ENCODE peak calls at places on chromosomes 6 and 20, in four cellular contexts. I is A673, X is GM13976, C is astrocyte of the spinal cord. W is an unnamed sample.

GRCh38 chr6:75376347-75377024 is 91.9 kb upstream of the TMEM30A start:
- DNase-seq in I (no peak), X (no peak), C (peak), W (peak)

GRCh38 chr6:126748141-126748540 is 370.3 kb upstream of the RSPO3 start:
- DNase-seq in X (no peak), I (no peak), C (no peak), W (no peak)

GRCh38 chr20:36745234-36745926 is 510 bp downstream of the NDRG3 start:
- DNase-seq in I (peak), C (peak), X (no peak), W (peak)

GRCh38 chr6:134550604-134551003 is 232.7 kb upstream of the SGK1 start:
- DNase-seq in C (peak), I (no peak), X (no peak), W (no peak)

GRCh38 chr6:7052441-7052936 is 55.3 kb upstream of the RREB1 start:
- DNase-seq in C (peak), I (peak), X (peak), W (peak)

GRCh38 chr6:90315354-90315960 is 18.8 kb upstream of the BACH2 start:
- DNase-seq in X (no peak), I (no peak), C (no peak), W (no peak)

GRCh38 chr20:24968278-24968677 is 19.2 kb downstream of the CST7 start:
- DNase-seq in X (no peak), C (no peak), I (no peak), W (no peak)

GRCh38 chr6:154414021-154414813 is 57.6 kb upstream of the IPCEF1 start:
- DNase-seq in C (peak), X (no peak), I (no peak), W (peak)

GRCh38 chr6:10695086-10695657 is 400 bp downstream of the PAK1IP1 start:
- DNase-seq in C (no peak), X (no peak), I (no peak), W (no peak)

GRCh38 chr6:167662104-167662880 is 164.4 kb upstream of the AFDN start:
- DNase-seq in I (no peak), C (no peak), X (no peak), W (no peak)

GRCh38 chr6:108621117-108621516 is 60.4 kb downstream of the FOXO3 start:
- DNase-seq in I (peak), C (peak), X (no peak), W (peak)

GRCh38 chr6:167839343-167839742 is 12.6 kb downstream of the AFDN start:
- DNase-seq in C (no peak), I (peak), X (no peak), W (no peak)

GRCh38 chr6:5087389-5087788 is 2.2 kb downstream of the PPP1R3G start:
- DNase-seq in C (no peak), I (no peak), X (no peak), W (no peak)

GRCh38 chr6:87436435-87436834 is 28.7 kb downstream of the CFAP206 start:
- DNase-seq in X (peak), I (peak), C (peak), W (peak)

GRCh38 chr6:130574146-130574545 is 208.3 kb downstream of the TMEM200A start:
- DNase-seq in C (no peak), I (no peak), X (no peak), W (no peak)
- TF ChIP-seq CTCF in C (no peak), I (no peak), X (no peak), W (no peak)

GRCh38 chr20:17995967-17996819 is 27.4 kb downstream of the MGME1 start:
- DNase-seq in X (peak), I (peak), C (peak), W (peak)
- TF ChIP-seq CTCF in X (peak), I (peak), C (peak), W (peak)

GRCh38 chr6:26258199-26258977 is 106.6 kb upstream of the BTN3A2 start:
- DNase-seq in C (no peak), X (no peak), I (no peak), W (no peak)
- TF ChIP-seq CTCF in C (peak), X (no peak), I (peak), W (peak)

GRCh38 chr6:44730771-44731391 is 343.4 kb downstream of the CDC5L start:
- DNase-seq in X (no peak), C (peak), I (no peak), W (no peak)
- TF ChIP-seq CTCF in X (no peak), C (no peak), I (no peak), W (no peak)

W was measured in mammary epithelial cell.